ENCODE peak calls at places on chromosomes 13 and 19, in six cellular contexts. Z is IMR-90, Q is PC-3, V is GM23248, R is astrocyte, A is H9. N is an unnamed sample.
A peak's percentile ranks its signal among the peaks of the same experiment; 100 is the strongest.

GRCh38 chr19:37931941-37932655 is 25.1 kb downstream of the SIPA1L3 start:
- DNase-seq in Z (peak; percentile 78), Q (peak; percentile 92), V (peak; percentile 76), R (peak; percentile 82), A (peak; percentile 81), N (peak; percentile 70)

GRCh38 chr13:51785592-51786424 is 18.2 kb downstream of the DHRS12 start:
- DNase-seq in Z (peak; percentile 44), Q (no peak), V (peak; percentile 80), R (peak; percentile 34), A (no peak), N (no peak)

GRCh38 chr13:27264181-27264580 is 6.4 kb upstream of the RASL11A start:
- DNase-seq in Z (peak; percentile 89), Q (no peak), V (peak; percentile 90), R (peak; percentile 65), A (no peak), N (no peak)

GRCh38 chr13:75319244-75319643 is 162.7 kb downstream of the TBC1D4 start:
- DNase-seq in Z (peak; percentile 63), Q (peak; percentile 57), V (no peak), R (peak; percentile 57), A (no peak), N (no peak)

GRCh38 chr19:48401277-48401676 is 7.8 kb downstream of the GRIN2D start:
- DNase-seq in Z (no peak), Q (no peak), V (no peak), R (no peak), A (peak; percentile 85), N (no peak)

GRCh38 chr13:113577881-113578435 is 6.6 kb upstream of the TFDP1 start:
- DNase-seq in Z (no peak), Q (no peak), V (no peak), R (no peak), A (no peak), N (no peak)

GRCh38 chr19:5062195-5062594 is 93.3 kb downstream of the KDM4B start:
- DNase-seq in Z (no peak), Q (no peak), V (no peak), R (no peak), A (no peak), N (no peak)

GRCh38 chr13:97255515-97255999 is 33.4 kb downstream of the MBNL2 start:
- DNase-seq in Z (peak; percentile 47), Q (no peak), V (no peak), R (no peak), A (no peak), N (no peak)

GRCh38 chr13:88183440-88183839 is 512.3 kb downstream of the SLITRK5 start:
- DNase-seq in Z (no peak), Q (no peak), V (no peak), R (no peak), A (no peak), N (no peak)
- H2AFZ ChIP-seq in Z (no peak overlapping the region), Q (no peak overlapping the region), V (no peak overlapping the region), R (no peak overlapping the region), A (no peak overlapping the region), N (no peak overlapping the region)

GRCh38 chr13:40313269-40314200 is 352.9 kb downstream of the FOXO1 start:
- DNase-seq in Z (no peak), Q (no peak), V (peak; percentile 17), R (peak; percentile 45), A (no peak), N (no peak)
- H3K9ac ChIP-seq in Z (no peak overlapping the region), Q (no peak overlapping the region), V (no peak overlapping the region), R (no peak overlapping the region), A (no peak overlapping the region), N (no peak overlapping the region)

GRCh38 chr19:7739801-7740659 is 7.3 kb downstream of the CD209 start:
- DNase-seq in Z (no peak), Q (no peak), V (no peak), R (no peak), A (no peak), N (no peak)
- H2AFZ ChIP-seq in Z (peak overlapping the region; percentile 21), Q (peak overlapping the region; percentile 1), V (no peak overlapping the region), R (no peak overlapping the region), A (no peak overlapping the region), N (peak overlapping the region; percentile 3)

DNA sequence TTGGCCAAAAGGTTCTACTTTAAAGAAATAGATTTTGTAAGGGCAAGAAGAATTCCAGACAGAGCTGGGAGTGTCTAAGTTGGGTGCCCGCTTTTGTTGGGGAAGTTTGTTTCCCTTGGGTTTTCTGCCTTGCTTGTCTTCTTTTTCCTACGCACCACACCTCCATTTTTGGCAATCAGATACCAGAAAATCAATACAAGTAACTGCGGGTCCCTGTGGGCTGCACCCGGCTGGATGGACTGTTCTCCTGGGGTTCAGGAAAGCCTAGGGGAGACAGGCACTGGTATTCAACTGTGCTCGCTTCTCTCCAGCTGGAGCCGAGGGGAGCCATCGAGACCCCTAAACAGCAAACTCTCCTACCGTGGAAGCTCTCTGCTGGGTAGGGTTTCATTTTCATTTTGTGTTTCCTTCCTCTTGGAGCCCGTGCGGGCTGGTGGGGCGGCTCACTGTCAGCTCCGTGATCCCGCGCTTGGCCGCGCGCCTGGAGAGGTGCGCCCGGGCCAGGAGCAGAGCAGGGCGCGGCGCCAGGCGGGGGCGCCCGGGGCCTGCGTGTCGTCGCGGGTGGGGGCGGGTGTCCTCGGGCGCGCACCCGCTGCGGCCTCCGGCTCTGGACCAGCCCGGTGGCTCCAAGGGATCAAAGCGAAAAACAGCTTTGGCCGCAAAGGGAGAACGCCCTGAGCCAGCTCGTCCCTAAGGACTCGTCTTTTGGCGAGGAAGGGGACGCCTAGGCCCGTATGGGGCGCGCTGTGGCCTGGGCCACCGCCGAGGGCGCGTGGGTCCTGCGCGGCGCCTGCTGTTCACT is 347.2 kb downstream of the ZNF536 start:
- DNase-seq in Z (no peak), Q (no peak), V (peak; percentile 54), R (peak; percentile 8), A (peak; percentile 41), N (no peak)
- H3K9ac ChIP-seq in Z (peak overlapping the region; percentile 19), Q (no peak overlapping the region), V (peak overlapping the region; percentile 66), R (peak overlapping the region; percentile 39), A (no peak overlapping the region), N (peak overlapping the region; percentile 61)

GRCh38 chr19:10565567-10566407 is at the start of gene KRI1:
- DNase-seq in Z (peak; percentile 95), Q (peak; percentile 99), V (peak; percentile 99), R (peak; percentile 85), A (peak; percentile 97), N (peak; percentile 97)

GRCh38 chr19:10566408-10566657 is 523 bp upstream of the KRI1 start:
- DNase-seq in Z (no peak), Q (no peak), V (no peak), R (no peak), A (no peak), N (no peak)

GRCh38 chr19:10568444-10568825 is 344 bp downstream of the CDKN2D start:
- DNase-seq in Z (no peak), Q (peak; percentile 50), V (peak; percentile 72), R (no peak), A (peak; percentile 69), N (no peak)

GRCh38 chr19:10567696-10568443 is 909 bp downstream of the CDKN2D start:
- DNase-seq in Z (no peak), Q (no peak), V (peak; percentile 32), R (no peak), A (no peak), N (no peak)

GRCh38 chr19:10566658-10567410 is 1.0 kb upstream of the KRI1 start:
- DNase-seq in Z (no peak), Q (no peak), V (peak; percentile 20), R (no peak), A (no peak), N (no peak)
- H2AFZ ChIP-seq in Z (peak overlapping the region; percentile 65), Q (no peak overlapping the region), V (peak overlapping the region; percentile 65), R (no peak overlapping the region), A (no peak overlapping the region), N (no peak overlapping the region)

DNA sequence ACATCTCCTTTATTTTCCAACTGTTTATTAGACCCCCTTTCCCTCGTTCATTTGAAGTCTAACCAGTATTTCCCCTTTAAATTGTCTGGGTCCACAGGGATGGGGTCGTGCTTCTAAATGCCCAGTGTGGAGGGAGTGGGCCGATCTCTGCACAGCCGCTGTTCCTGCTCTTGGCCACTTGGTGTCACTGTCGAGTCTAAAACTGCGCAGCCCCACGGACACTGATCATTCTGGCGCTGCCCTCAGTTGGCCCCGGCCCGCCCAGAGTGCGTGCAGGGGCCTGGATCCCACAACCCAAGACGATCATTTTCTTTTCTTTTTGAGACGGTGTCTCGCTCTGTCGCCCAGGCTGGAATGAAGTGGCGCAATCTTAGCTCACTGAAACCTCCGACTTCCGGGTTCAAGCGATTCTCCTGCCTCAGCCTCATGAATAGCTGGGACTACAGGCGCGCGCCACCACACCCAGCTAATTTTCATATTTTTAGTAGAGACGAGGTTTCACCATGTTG is 12.0 kb downstream of the WDR88 start:
- DNase-seq in Z (peak; percentile 42), Q (peak; percentile 62), V (peak; percentile 76), R (no peak), A (peak; percentile 69), N (peak; percentile 63)
- H3K9ac ChIP-seq in Z (no peak overlapping the region), Q (no peak overlapping the region), V (peak overlapping the region; percentile 41), R (no peak overlapping the region), A (no peak overlapping the region), N (no peak overlapping the region)

DNA sequence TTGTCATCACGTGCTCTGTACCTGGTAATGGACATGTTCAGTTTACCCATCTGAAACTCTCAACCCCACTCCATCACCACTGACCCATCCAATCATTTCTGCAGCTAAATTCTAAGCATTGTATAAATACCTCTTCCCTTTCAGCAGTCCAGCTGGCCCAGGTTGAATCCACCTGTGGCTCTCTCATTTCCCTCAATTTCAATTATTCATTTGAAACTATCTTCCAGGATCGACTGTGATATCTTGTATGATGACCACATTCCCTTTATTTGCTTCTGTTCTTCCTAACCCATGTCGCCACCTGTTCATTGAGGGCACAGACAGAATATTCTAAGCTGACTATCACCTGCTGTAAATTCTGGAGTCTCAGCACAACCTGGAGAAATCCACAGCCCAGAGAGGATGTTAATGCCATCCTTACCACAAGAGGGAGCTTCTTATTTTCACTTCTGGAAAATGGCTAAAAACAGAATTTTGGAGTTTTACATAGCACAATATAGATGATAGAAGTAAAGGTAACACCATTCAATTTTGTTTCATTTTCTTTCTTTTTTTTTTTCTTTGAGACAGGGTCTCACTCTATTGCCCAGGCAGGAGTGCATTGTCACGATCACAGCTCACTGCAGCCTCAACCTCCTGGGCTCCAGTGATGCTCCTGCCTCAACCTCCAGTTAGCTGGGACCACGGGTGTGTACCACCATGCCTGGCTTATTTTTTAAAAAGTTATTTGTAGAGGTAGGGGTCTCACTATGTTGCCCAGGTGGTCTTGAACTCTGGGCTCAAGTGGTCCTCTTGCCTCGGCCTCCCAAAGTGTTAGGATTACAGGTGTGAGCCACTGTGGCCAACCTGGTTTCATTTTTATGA is 38.6 kb downstream of the ZNF823 start:
- DNase-seq in Z (peak; percentile 42), Q (peak; percentile 77), V (peak; percentile 50), R (peak; percentile 20), A (no peak), N (no peak)
- H2AFZ ChIP-seq in Z (no peak overlapping the region), Q (no peak overlapping the region), V (no peak overlapping the region), R (no peak overlapping the region), A (no peak overlapping the region), N (no peak overlapping the region)

N was measured in neuronal stem cell.